ENCODE peak calls at places on chromosomes 4 and X, in seven cellular contexts. T, S, P, H, E, W and M are unnamed samples.

GRCh38 chr4:163693211-163693610 is 198.7 kb downstream of the TMA16 start:
- DNase-seq in E (no peak), H (no peak), P (no peak), T (no peak), S (no peak), W (no peak), M (no peak)

GRCh38 chr4:17347445-17347844 is 164.4 kb downstream of the QDPR start:
- DNase-seq in W (peak; percentile 34), H (no peak), P (peak; percentile 63), T (no peak), S (no peak), E (no peak), M (no peak)

GRCh38 chr4:26181616-26182015 is 139.2 kb upstream of the RBPJ start:
- DNase-seq in E (no peak), T (no peak), W (no peak), P (no peak), H (no peak), S (no peak), M (no peak)

GRCh38 chr4:10083331-10083769 is 33.2 kb downstream of the WDR1 start:
- DNase-seq in T (peak; percentile 26), W (no peak), E (peak; percentile 5), P (no peak), H (no peak), S (peak; percentile 11), M (no peak)

GRCh38 chr4:96092151-96092705 is 252.3 kb downstream of the PDHA2 start:
- DNase-seq in T (no peak), E (no peak), S (no peak), W (no peak), H (no peak), P (no peak), M (no peak)

GRCh38 chr4:26839534-26839951 is 21.1 kb upstream of the STIM2 start:
- DNase-seq in P (no peak), H (peak; percentile 44), W (peak; percentile 44), T (no peak), S (no peak), E (peak; percentile 74), M (no peak)

GRCh38 chr4:103075894-103076776 is at the start of gene SLC9B2:
- DNase-seq in T (peak; percentile 86), H (no peak), E (peak; percentile 53), W (peak; percentile 73), P (peak; percentile 75), S (peak; percentile 75), M (peak; percentile 38)

GRCh38 chr4:91838181-91838861 is 465.4 kb upstream of the GRID2 start:
- DNase-seq in W (no peak), H (no peak), S (no peak), P (no peak), E (no peak), T (no peak), M (no peak)

GRCh38 chr4:3834921-3835521 is 68.8 kb downstream of the ADRA2C start:
- DNase-seq in W (no peak), H (no peak), P (no peak), E (no peak), T (no peak), S (no peak), M (no peak)

GRCh38 chr4:29277381-29277780 is 1442.8 kb upstream of the PCDH7 start:
- DNase-seq in T (no peak), S (no peak), H (peak; percentile 68), P (no peak), E (no peak), W (peak; percentile 18), M (no peak)

GRCh38 chr4:80462537-80463207 is 127.1 kb downstream of the CFAP299 start:
- DNase-seq in W (no peak), H (no peak), P (no peak), E (no peak), S (no peak), T (no peak), M (no peak)
- H3K4me3 ChIP-seq in W (no peak overlapping the region), H (no peak overlapping the region), P (no peak overlapping the region), E (no peak overlapping the region), S (no peak overlapping the region), T (no peak overlapping the region), M (no peak overlapping the region)

DNA sequence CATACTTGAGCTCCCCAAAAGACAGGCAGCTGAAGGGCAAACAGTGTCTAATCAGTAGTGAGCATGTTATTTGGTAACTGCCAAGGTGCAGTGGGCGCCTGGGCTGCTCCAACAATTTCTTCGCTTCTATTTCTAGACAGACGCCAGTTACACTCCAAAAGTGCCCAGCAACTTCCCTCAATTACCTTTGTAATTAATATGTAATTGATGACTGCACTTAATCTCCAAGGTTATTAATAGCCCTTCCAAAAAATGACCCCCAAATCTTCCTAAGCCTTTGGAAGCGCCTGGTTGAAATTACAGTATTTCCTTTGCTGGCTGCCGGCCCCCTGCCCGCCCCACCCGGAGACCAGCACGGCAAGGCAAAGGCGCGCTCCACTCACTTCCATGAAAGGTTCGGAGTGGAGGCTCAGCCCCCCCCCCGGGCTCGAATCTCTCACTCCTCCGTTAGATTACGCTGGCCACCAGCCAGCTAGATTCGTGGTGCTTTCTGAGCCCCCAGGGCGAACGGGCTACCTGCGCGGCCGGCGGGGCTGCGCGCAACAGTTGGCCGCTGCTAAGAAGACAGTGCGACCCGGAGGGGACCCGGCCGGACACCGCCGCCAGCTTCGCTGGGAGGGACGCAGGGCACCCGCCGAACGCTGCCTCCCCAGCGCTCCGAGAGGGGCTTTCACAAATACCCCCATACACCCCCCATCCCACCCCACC is 1.9 kb downstream of the GPC4 start:
- DNase-seq in S (no peak), P (peak; percentile 69), T (no peak), W (no peak), H (no peak), E (peak; percentile 16), M (no peak)
- H3K4me3 ChIP-seq in S (peak overlapping the region; percentile 71), P (peak overlapping the region; percentile 94), T (no peak overlapping the region), W (no peak overlapping the region), H (peak overlapping the region; percentile 10), E (no peak overlapping the region), M (no peak overlapping the region)

GRCh38 chr4:68907788-68908700 is 43.6 kb downstream of the UGT2A3 start:
- DNase-seq in W (no peak), H (no peak), P (no peak), T (no peak), S (no peak), E (no peak), M (no peak)
- H3K4me3 ChIP-seq in W (no peak overlapping the region), H (no peak overlapping the region), P (no peak overlapping the region), T (no peak overlapping the region), S (no peak overlapping the region), E (no peak overlapping the region), M (no peak overlapping the region)

GRCh38 chr4:148295642-148296041 is 146.6 kb downstream of the NR3C2 start:
- DNase-seq in T (no peak), E (no peak), W (no peak), P (no peak), S (no peak), H (no peak), M (no peak)
- H3K4me3 ChIP-seq in T (no peak overlapping the region), E (no peak overlapping the region), W (no peak overlapping the region), P (no peak overlapping the region), S (no peak overlapping the region), H (no peak overlapping the region), M (no peak overlapping the region)

DNA sequence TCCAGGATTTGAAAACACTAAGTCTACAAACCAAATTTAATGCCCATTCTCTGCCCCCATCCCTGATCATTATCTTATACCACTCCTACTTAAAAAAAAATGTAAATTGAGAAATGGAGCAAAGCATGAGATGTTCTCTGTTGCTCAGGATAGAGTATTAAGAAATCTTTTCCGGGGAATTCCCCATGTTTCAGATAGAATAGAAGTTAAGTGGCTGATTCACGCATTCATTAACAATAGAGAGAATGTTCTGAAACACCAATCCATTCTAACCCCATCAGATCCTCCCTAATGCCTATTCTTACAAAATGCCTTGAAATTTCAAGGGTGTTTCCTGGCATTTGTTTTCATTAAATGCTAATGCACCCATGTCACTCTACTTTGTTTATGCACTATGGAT is 101.1 kb downstream of the AREG start:
- DNase-seq in P (no peak), W (peak; percentile 37), H (no peak), T (no peak), S (no peak), E (no peak), M (no peak)
- H3K4me3 ChIP-seq in P (no peak overlapping the region), W (no peak overlapping the region), H (no peak overlapping the region), T (no peak overlapping the region), S (no peak overlapping the region), E (no peak overlapping the region), M (no peak overlapping the region)

GRCh38 chrX:130110379-130111219 is at the start of gene ELF4:
- DNase-seq in E (peak; percentile 60), P (peak; percentile 94), T (peak; percentile 68), W (peak; percentile 61), S (peak; percentile 49), H (no peak), M (no peak)

GRCh38 chrX:130106071-130106470 is 4.2 kb downstream of the ELF4 start:
- DNase-seq in T (no peak), S (peak; percentile 25), P (no peak), H (no peak), W (no peak), E (no peak), M (no peak)

GRCh38 chrX:130109429-130110378 is 593 bp downstream of the ELF4 start:
- DNase-seq in W (no peak), E (no peak), H (no peak), P (peak; percentile 85), S (no peak), T (no peak), M (no peak)

GRCh38 chrX:130111220-130111934 is 1.1 kb upstream of the ELF4 start:
- DNase-seq in T (no peak), W (no peak), P (peak; percentile 69), E (no peak), H (no peak), S (no peak), M (no peak)

GRCh38 chrX:130108647-130109428 is 1.5 kb downstream of the ELF4 start:
- DNase-seq in H (no peak), T (no peak), S (peak; percentile 39), P (peak; percentile 73), W (no peak), E (no peak), M (no peak)
- H3K4me3 ChIP-seq in H (peak overlapping the region; percentile 53), T (peak overlapping the region; percentile 39), S (peak overlapping the region; percentile 72), P (no peak overlapping the region), W (peak overlapping the region; percentile 67), E (no peak overlapping the region), M (peak overlapping the region; percentile 67)

GRCh38 chrX:57821703-57822375 is 88.4 kb downstream of the ZXDA start:
- DNase-seq in T (no peak), W (peak; percentile 55), H (peak; percentile 29), P (peak; percentile 15), E (peak; percentile 26), S (no peak), M (peak; percentile 3)
- H3K4me3 ChIP-seq in T (no peak overlapping the region), W (no peak overlapping the region), H (no peak overlapping the region), P (no peak overlapping the region), E (no peak overlapping the region), S (peak overlapping the region; percentile 55), M (no peak overlapping the region)